ENCODE peak calls at places on chromosomes 1 and 21, in ten cellular contexts. J is mesendoderm; S is caudate nucleus; T is H4; N is naive thymus-derived CD8-positive, alpha-beta T cell; F is heart right ventricle; D is stimulated activated CD4-positive, alpha-beta T cell treated with anti-CD3 and anti-CD28 coated beads, TNF-alpha, amount 100 ng/mL, for 24 hours; R is left cardiac atrium; M is NCI-H2081; U is Calu3. C is an unnamed sample.

GRCh38 chr1:110249256-110249655 is 39.1 kb downstream of the KCNC4 start:
- DNase-seq in M (no peak), D (no peak), J (no peak), F (no peak), T (no peak), S (no peak), R (no peak), N (no peak), U (no peak), C (no peak)

GRCh38 chr1:59743324-59744108 is 71.2 kb upstream of the HOOK1 start:
- DNase-seq in D (no peak), S (no peak), F (peak), R (peak), M (no peak), J (no peak), N (no peak), T (no peak), U (no peak), C (no peak)

GRCh38 chr1:80358141-80358540 is 1351.6 kb upstream of the ADGRL4 start:
- DNase-seq in D (no peak), T (no peak), U (no peak), N (no peak), F (no peak), J (no peak), M (no peak), R (no peak), S (no peak), C (no peak)

GRCh38 chr1:79614762-79615161 is 608.2 kb upstream of the ADGRL4 start:
- DNase-seq in R (no peak), J (no peak), F (no peak), N (no peak), T (no peak), S (no peak), M (no peak), U (no peak), D (no peak), C (no peak)

GRCh38 chr21:44085491-44086321 is 21.5 kb upstream of the PWP2 start:
- DNase-seq in R (no peak), M (no peak), J (no peak), S (no peak), T (no peak), D (no peak), F (no peak), U (no peak), N (no peak), C (no peak)

GRCh38 chr1:197917553-197917812 is 311 bp downstream of the LHX9 start:
- DNase-seq in N (no peak), S (no peak), J (no peak), R (no peak), D (no peak), M (no peak), F (no peak), U (no peak), T (no peak), C (no peak)

GRCh38 chr1:157312270-157312812 is 174.1 kb upstream of the ETV3 start:
- DNase-seq in S (no peak), F (no peak), D (no peak), U (no peak), N (no peak), J (peak), T (no peak), R (no peak), M (no peak), C (no peak)

GRCh38 chr21:41777934-41778815 is 11.3 kb upstream of the RIPK4 start:
- DNase-seq in F (peak), R (peak), S (no peak), U (peak), M (no peak), N (no peak), J (peak), D (no peak), T (peak), C (peak)

GRCh38 chr1:21292991-21293536 is 2.8 kb upstream of the ECE1 start:
- DNase-seq in S (no peak), T (no peak), M (no peak), R (no peak), J (no peak), D (peak), N (peak), F (no peak), U (no peak), C (no peak)

GRCh38 chr1:58823481-58824010 is 39.7 kb upstream of the JUN start:
- DNase-seq in U (peak), J (peak), N (no peak), F (no peak), T (no peak), R (no peak), M (no peak), D (no peak), S (no peak), C (peak)

GRCh38 chr1:170461762-170462384 is 70.1 kb upstream of the GORAB start:
- DNase-seq in N (no peak), T (peak), S (no peak), R (no peak), M (no peak), J (no peak), F (peak), D (no peak), U (no peak), C (no peak)

GRCh38 chr1:68478662-68479061 is 18.2 kb downstream of the DEPDC1 start:
- DNase-seq in S (no peak), U (no peak), N (no peak), F (no peak), M (no peak), D (no peak), R (no peak), T (no peak), J (peak), C (no peak)

GRCh38 chr1:12616709-12617373 is 1.2 kb downstream of the DHRS3 start:
- DNase-seq in N (peak), S (no peak), D (no peak), R (peak), J (no peak), U (no peak), F (peak), T (no peak), M (no peak), C (no peak)

C was measured in iPS-NIHi11.